ENCODE peak calls at places on chromosome 20, in six cellular contexts. T is WTC11, X is HCT116, K is K562, P is HepG2, H is GM12878. J is an unnamed sample.

GRCh38 chr20:2297352-2297717 is 1.5 kb downstream of the TGM3 start:
- DNase-seq in P (no peak), T (peak; percentile 48), H (no peak), X (no peak), K (no peak), J (no peak)

GRCh38 chr20:10939297-10939949 is 265.6 kb upstream of the JAG1 start:
- DNase-seq in K (no peak), X (no peak), P (no peak), H (no peak), T (no peak), J (no peak)

GRCh38 chr20:18613553-18613952 is 25.7 kb downstream of the DTD1 start:
- DNase-seq in P (no peak), H (no peak), X (no peak), K (no peak), T (no peak), J (no peak)

GRCh38 chr20:10648651-10649050 is 25.1 kb downstream of the JAG1 start:
- DNase-seq in K (no peak), X (no peak), H (peak; percentile 28), T (no peak), P (no peak), J (no peak)

GRCh38 chr20:53016534-53017042 is 44.4 kb downstream of the TSHZ2 start:
- DNase-seq in T (no peak), P (no peak), K (no peak), H (no peak), X (no peak), J (no peak)

GRCh38 chr20:37095108-37095608 is 639 bp downstream of the RBL1 start:
- DNase-seq in K (peak; percentile 65), T (peak; percentile 18), P (peak; percentile 41), X (no peak), H (no peak), J (no peak)

GRCh38 chr20:8670900-8671229 is 398.0 kb upstream of the PLCB4 start:
- DNase-seq in K (no peak), H (no peak), X (no peak), P (no peak), T (no peak), J (no peak)

GRCh38 chr20:26167499-26167898 is 470.8 kb upstream of the ZNF337 start:
- DNase-seq in K (no peak), P (no peak), H (no peak), T (no peak), X (no peak), J (no peak)

GRCh38 chr20:831251-831650 is 2.3 kb upstream of the FAM110A start:
- DNase-seq in K (no peak), X (no peak), T (no peak), P (no peak), H (no peak), J (no peak)

GRCh38 chr20:18986146-18986830 is 172.7 kb downstream of the SCP2D1 start:
- DNase-seq in X (no peak), P (no peak), H (no peak), T (no peak), K (no peak), J (no peak)

GRCh38 chr20:6142348-6142993 is 19.6 kb upstream of the FERMT1 start:
- DNase-seq in H (peak; percentile 9), X (peak; percentile 60), K (peak; percentile 56), T (peak; percentile 42), P (peak; percentile 70), J (peak; percentile 67)

GRCh38 chr20:31260326-31260932 is 3.0 kb downstream of the DEFB115 start:
- DNase-seq in X (peak; percentile 33), P (peak; percentile 66), T (no peak), H (no peak), K (peak; percentile 44), J (no peak)

GRCh38 chr20:44856442-44856841 is 29.1 kb upstream of the YWHAB start:
- DNase-seq in P (peak; percentile 73), T (no peak), K (no peak), X (no peak), H (no peak), J (no peak)

GRCh38 chr20:47855799-47856198 is 70.5 kb upstream of the SULF2 start:
- DNase-seq in K (no peak), P (no peak), T (no peak), X (no peak), H (no peak), J (no peak)

GRCh38 chr20:58571341-58571941 is 56.2 kb upstream of the APCDD1L start:
- DNase-seq in P (no peak), X (no peak), T (no peak), H (no peak), K (no peak), J (no peak)
- TF ChIP-seq ATF3 in P (no peak), X (no peak), T (no peak), H (no peak), K (no peak), J (no peak)

DNA sequence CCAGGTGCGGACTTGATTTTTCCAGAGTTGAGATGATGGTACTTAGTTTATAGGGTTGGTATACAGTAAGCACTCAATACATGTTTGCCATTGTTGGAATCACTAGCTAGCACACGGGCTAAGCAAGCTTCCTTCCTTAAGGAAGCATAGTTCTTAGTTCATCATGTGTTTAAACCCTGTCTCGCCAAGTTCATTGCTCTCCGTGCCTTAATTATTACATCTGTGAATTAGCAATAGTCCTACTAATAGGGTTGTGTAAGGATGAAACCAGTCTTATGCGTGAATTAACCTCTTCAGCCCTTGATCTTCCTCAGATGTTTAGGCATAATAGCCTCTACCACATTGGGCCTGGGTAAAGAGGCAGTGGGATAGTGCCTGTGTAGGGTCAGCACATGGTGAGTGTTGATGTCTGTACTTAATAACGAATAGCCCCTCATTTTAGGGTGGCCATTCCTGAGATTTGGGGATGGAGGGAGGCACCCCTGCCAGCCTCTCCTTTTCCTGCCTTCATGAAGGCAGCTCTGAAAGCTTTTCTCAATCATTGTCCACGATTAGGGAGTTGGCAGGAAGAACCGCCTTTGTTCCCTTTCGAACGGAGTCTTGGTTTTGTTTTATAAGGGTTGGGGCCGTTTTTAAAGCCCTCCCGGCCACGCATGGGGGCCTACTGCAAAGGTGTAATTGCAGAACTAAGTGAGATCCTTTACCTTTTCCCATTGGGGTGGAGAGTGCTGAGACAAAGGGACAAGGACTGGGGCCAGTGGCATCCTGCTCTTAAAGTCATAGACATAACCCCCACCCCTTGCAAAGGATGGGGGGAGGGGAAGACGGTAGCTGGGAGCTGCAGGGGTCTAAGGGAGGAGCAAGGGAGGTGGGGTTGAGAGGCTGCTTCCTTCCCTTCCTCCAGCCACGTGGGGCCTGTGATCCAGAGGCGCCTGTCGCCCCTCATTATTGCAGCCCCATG is 2.1 kb downstream of the DNMT3B start:
- DNase-seq in H (no peak), X (no peak), K (peak; percentile 86), T (peak; percentile 84), P (no peak), J (peak; percentile 89)
- TF ChIP-seq ATF3 in H (no peak), X (no peak), K (no peak), T (no peak), P (no peak), J (no peak)

DNA sequence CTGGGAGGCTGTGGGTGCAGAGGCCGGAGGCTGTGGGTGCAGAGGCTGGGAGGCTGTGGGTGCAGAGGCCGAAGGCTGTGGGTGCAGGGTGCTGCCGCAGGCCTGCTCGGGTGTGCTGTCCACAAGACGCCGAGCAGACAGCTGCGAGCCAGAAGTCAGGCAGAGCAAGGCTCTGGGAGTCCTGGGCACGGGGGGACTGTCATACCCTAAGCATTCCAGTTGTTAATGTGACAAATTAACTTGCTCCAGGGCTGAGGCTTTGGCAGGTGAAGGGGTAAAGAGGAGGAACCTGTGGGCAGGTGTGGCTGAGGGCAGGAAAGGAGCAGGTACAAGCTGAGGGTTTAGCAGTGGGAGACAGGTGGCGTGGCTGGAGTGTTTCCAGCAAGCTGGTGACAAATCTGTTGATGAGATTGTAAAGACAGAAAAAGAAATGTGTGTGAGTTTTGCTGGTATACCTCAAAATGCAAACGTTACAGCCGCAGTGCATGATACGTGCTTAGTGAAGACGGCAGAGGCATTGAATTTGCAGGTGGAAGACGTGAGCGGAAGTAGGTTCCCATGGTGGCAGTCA is 14.2 kb upstream of the ADRM1 start:
- DNase-seq in P (no peak), K (no peak), H (no peak), T (no peak), X (no peak), J (no peak)
- TF ChIP-seq ATF3 in P (no peak), K (no peak), H (no peak), T (no peak), X (no peak), J (no peak)

DNA sequence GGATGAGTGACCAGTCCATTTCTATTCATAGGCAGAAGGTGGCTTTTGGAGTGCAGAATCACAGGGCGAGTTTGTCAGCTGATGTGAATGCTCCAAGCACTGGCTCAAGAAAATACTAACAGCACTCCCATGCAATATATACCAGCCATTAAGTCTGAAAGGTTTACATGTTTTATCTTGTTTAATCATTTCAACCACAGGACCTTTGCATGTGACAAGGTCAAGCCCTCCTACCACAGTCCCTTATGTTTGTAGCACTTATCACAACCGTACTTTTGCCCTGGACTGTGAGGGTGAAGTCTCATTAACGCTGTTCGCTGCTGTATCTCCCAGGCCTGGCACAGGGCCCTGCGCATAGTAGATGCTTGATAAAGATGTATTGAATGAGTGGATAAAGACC is 99.3 kb upstream of the PMEPA1 start:
- DNase-seq in K (no peak), H (no peak), X (no peak), T (no peak), P (no peak), J (no peak)
- TF ChIP-seq ATF3 in K (no peak), H (no peak), X (no peak), T (no peak), P (no peak), J (no peak)

GRCh38 chr20:57146155-57146554 is 120.3 kb downstream of the BMP7 start:
- DNase-seq in H (no peak), K (no peak), T (no peak), P (no peak), X (no peak), J (no peak)
- TF ChIP-seq ATF3 in H (no peak), K (no peak), T (no peak), P (no peak), X (no peak), J (no peak)

GRCh38 chr20:58676161-58676560 is 16.4 kb upstream of the NPEPL1 start:
- DNase-seq in P (no peak), H (no peak), X (no peak), K (no peak), T (no peak), J (no peak)

GRCh38 chr20:58675641-58676040 is 17.0 kb upstream of the NPEPL1 start:
- DNase-seq in X (no peak), H (no peak), T (no peak), K (no peak), P (no peak), J (no peak)

GRCh38 chr20:58678806-58679205 is 13.8 kb upstream of the NPEPL1 start:
- DNase-seq in P (no peak), H (no peak), T (no peak), K (no peak), X (no peak), J (no peak)

GRCh38 chr20:58677205-58677604 is 15.4 kb upstream of the NPEPL1 start:
- DNase-seq in H (no peak), K (no peak), P (no peak), X (no peak), T (no peak), J (no peak)

GRCh38 chr20:58677808-58678207 is 14.8 kb upstream of the NPEPL1 start:
- DNase-seq in P (no peak), X (no peak), T (no peak), K (no peak), H (no peak), J (no peak)
- TF ChIP-seq ATF3 in P (no peak), X (no peak), T (no peak), K (no peak), H (no peak), J (no peak)

GRCh38 chr20:51413753-51414323 is 128.7 kb downstream of the NFATC2 start:
- DNase-seq in K (no peak), T (no peak), H (no peak), X (no peak), P (no peak), J (no peak)
- TF ChIP-seq ATF3 in K (no peak), T (no peak), H (no peak), X (no peak), P (no peak), J (no peak)

J was measured in H1.